ENCODE peak calls at places on chromosomes 7 and 10, in four cellular contexts. F is A549, R is K562, J is HepG2. I is an unnamed sample.

GRCh38 chr10:89207801-89208551 is 859 bp upstream of the CH25H start:
- DNase-seq in R (no peak), F (no peak), J (no peak), I (peak; percentile 49)

GRCh38 chr10:95350830-95351228 is 60.0 kb upstream of the PDLIM1 start:
- DNase-seq in F (no peak), J (peak; percentile 60), R (no peak), I (no peak)

GRCh38 chr7:141527076-141527475 is 24.1 kb upstream of the AGK start:
- DNase-seq in R (no peak), J (no peak), F (peak; percentile 19), I (no peak)

GRCh38 chr7:102967798-102968197 is 55.0 kb downstream of the LRRC17 start:
- DNase-seq in J (no peak), R (no peak), F (no peak), I (no peak)

GRCh38 chr10:75887981-75888380 is 456.6 kb downstream of the LRMDA start:
- DNase-seq in R (no peak), J (no peak), F (no peak), I (no peak)

GRCh38 chr7:98365863-98366561 is 34.9 kb downstream of the BAIAP2L1 start:
- DNase-seq in F (no peak), R (no peak), J (no peak), I (no peak)

GRCh38 chr7:147022056-147022455 is 905.5 kb downstream of the CNTNAP2 start:
- DNase-seq in F (no peak), R (no peak), J (no peak), I (no peak)

GRCh38 chr10:90451283-90451682 is 406.6 kb downstream of the HTR7 start:
- DNase-seq in F (no peak), R (no peak), J (no peak), I (no peak)

GRCh38 chr10:80685355-80685754 is 147.7 kb downstream of the SH2D4B start:
- DNase-seq in F (no peak), J (peak; percentile 13), R (no peak), I (no peak)

GRCh38 chr7:158320328-158320727 is 267.3 kb downstream of the PTPRN2 start:
- DNase-seq in F (no peak), R (no peak), J (no peak), I (no peak)

GRCh38 chr10:76885815-76886214 is 751.8 kb downstream of the KCNMA1 start:
- DNase-seq in F (no peak), J (no peak), R (no peak), I (no peak)

GRCh38 chr10:110806335-110806734 is 65.4 kb upstream of the PDCD4 start:
- DNase-seq in R (no peak), F (no peak), J (no peak), I (no peak)

GRCh38 chr7:157673573-157673972 is 336.8 kb downstream of the DNAJB6 start:
- DNase-seq in F (no peak), R (no peak), J (no peak), I (no peak)

GRCh38 chr7:4681218-4681851 is 760 bp upstream of the FOXK1 start:
- DNase-seq in J (no peak), R (no peak), F (no peak), I (no peak)

GRCh38 chr7:46606771-46607170 is 685.7 kb upstream of the IGFBP3 start:
- DNase-seq in R (no peak), J (no peak), F (no peak), I (no peak)

GRCh38 chr7:107581387-107582013 is 1.5 kb downstream of the BCAP29 start:
- DNase-seq in F (no peak), J (no peak), R (no peak), I (no peak)

GRCh38 chr10:109723305-109723704 is 200.0 kb downstream of the XPNPEP1 start:
- DNase-seq in J (no peak), R (no peak), F (no peak), I (no peak)

GRCh38 chr10:60098676-60099601 is 192.6 kb upstream of the CCDC6 start:
- DNase-seq in J (peak; percentile 12), R (peak; percentile 57), F (peak; percentile 38), I (no peak)

GRCh38 chr7:86963599-86964230 is 95.7 kb downstream of the ELAPOR2 start:
- DNase-seq in J (no peak), F (no peak), R (no peak), I (no peak)

GRCh38 chr7:2715341-2716231 is 27.6 kb downstream of the AMZ1 start:
- DNase-seq in R (peak; percentile 36), F (no peak), J (no peak), I (no peak)

GRCh38 chr7:94286111-94286510 is 108.6 kb upstream of the COL1A2 start:
- DNase-seq in R (no peak), J (no peak), F (no peak), I (no peak)

GRCh38 chr10:30013684-30014246 is 45.6 kb downstream of the JCAD start:
- DNase-seq in F (no peak), R (no peak), J (peak; percentile 12), I (no peak)

GRCh38 chr7:128007293-128007680 is 23.9 kb downstream of the LRRC4 start:
- DNase-seq in J (no peak), F (no peak), R (no peak), I (no peak)

GRCh38 chr10:73494877-73495225 is 973 bp downstream of the PPP3CB start:
- DNase-seq in R (no peak), F (no peak), J (no peak), I (no peak)

GRCh38 chr10:89391882-89392756 is at the start of gene IFIT1:
- DNase-seq in J (peak; percentile 82), F (peak; percentile 81), R (peak; percentile 30), I (no peak)

GRCh38 chr10:89427629-89428028 is 13.3 kb downstream of the IFIT5 start:
- DNase-seq in F (no peak), R (no peak), J (no peak), I (no peak)

GRCh38 chr10:96606946-96607345 is 20.1 kb upstream of the TM9SF3 start:
- DNase-seq in J (no peak), R (no peak), F (no peak), I (no peak)

GRCh38 chr7:120554960-120555571 is 282.1 kb downstream of the KCND2 start:
- DNase-seq in J (peak; percentile 49), F (peak; percentile 55), R (peak; percentile 45), I (peak; percentile 54)

GRCh38 chr7:133540096-133540860 is 287.4 kb downstream of the EXOC4 start:
- DNase-seq in J (no peak), R (no peak), F (no peak), I (no peak)

GRCh38 chr7:132577206-132578049 is 1.2 kb upstream of the PLXNA4 start:
- DNase-seq in R (no peak), F (peak; percentile 28), J (no peak), I (peak; percentile 80)

GRCh38 chr10:110425684-110426293 is 71.9 kb upstream of the DUSP5 start:
- DNase-seq in R (no peak), J (peak; percentile 20), F (peak; percentile 97), I (no peak)

GRCh38 chr10:122163182-122164027 is 107.7 kb upstream of the BTBD16 start:
- DNase-seq in J (no peak), F (no peak), R (no peak), I (peak; percentile 92)

GRCh38 chr10:114925675-114926204 is 12.3 kb upstream of the TRUB1 start:
- DNase-seq in R (no peak), J (no peak), F (no peak), I (no peak)

GRCh38 chr10:116055252-116055918 is 217.6 kb downstream of the GFRA1 start:
- DNase-seq in J (no peak), F (no peak), R (no peak), I (no peak)

GRCh38 chr10:119305860-119306513 is 98.6 kb downstream of the GRK5 start:
- DNase-seq in F (peak; percentile 92), R (peak; percentile 52), J (no peak), I (no peak)

GRCh38 chr10:44395902-44396670 is 11.2 kb upstream of the CXCL12 start:
- DNase-seq in R (no peak), J (no peak), F (no peak), I (no peak)

GRCh38 chr7:158865462-158865922 is 9.1 kb downstream of the DYNC2I1 start:
- DNase-seq in F (no peak), R (no peak), J (peak; percentile 41), I (no peak)

GRCh38 chr7:101935521-101936141 is 118.2 kb downstream of the CUX1 start:
- DNase-seq in J (no peak), F (no peak), R (no peak), I (no peak)

GRCh38 chr7:129612112-129613015 is 844 bp downstream of the NRF1 start:
- DNase-seq in R (no peak), F (peak; percentile 46), J (no peak), I (peak; percentile 31)
- TF ChIP-seq ESRRA in R (no peak), F (no peak), J (no peak), I (no peak)

GRCh38 chr10:131199646-131200045 is 111.9 kb downstream of the TCERG1L start:
- DNase-seq in J (no peak), R (no peak), F (no peak), I (no peak)

GRCh38 chr10:131200856-131201470 is 110.6 kb downstream of the TCERG1L start:
- DNase-seq in R (no peak), J (no peak), F (no peak), I (no peak)

GRCh38 chr10:131198401-131198800 is 113.1 kb downstream of the TCERG1L start:
- DNase-seq in F (no peak), R (no peak), J (no peak), I (no peak)

GRCh38 chr10:131196176-131196885 is 115.2 kb downstream of the TCERG1L start:
- DNase-seq in F (no peak), R (no peak), J (no peak), I (no peak)

GRCh38 chr10:131198843-131199242 is 112.7 kb downstream of the TCERG1L start:
- DNase-seq in R (no peak), J (no peak), F (no peak), I (no peak)
- TF ChIP-seq HMGXB4 in R (no peak), J (no peak), F (no peak), I (no peak)

GRCh38 chr10:84007482-84007881 is 131.8 kb upstream of the GHITM start:
- DNase-seq in J (no peak), R (no peak), F (no peak), I (no peak)
- TF ChIP-seq ESRRA in J (no peak), R (no peak), F (no peak), I (no peak)

GRCh38 chr10:16780338-16780880 is 36.8 kb downstream of the RSU1 start:
- DNase-seq in J (no peak), F (no peak), R (no peak), I (no peak)

GRCh38 chr10:16776896-16777295 is 40.3 kb downstream of the RSU1 start:
- DNase-seq in F (no peak), R (no peak), J (no peak), I (no peak)

GRCh38 chr10:16777473-16778370 is 39.5 kb downstream of the RSU1 start:
- DNase-seq in J (peak; percentile 50), R (peak; percentile 64), F (peak; percentile 52), I (no peak)

DNA sequence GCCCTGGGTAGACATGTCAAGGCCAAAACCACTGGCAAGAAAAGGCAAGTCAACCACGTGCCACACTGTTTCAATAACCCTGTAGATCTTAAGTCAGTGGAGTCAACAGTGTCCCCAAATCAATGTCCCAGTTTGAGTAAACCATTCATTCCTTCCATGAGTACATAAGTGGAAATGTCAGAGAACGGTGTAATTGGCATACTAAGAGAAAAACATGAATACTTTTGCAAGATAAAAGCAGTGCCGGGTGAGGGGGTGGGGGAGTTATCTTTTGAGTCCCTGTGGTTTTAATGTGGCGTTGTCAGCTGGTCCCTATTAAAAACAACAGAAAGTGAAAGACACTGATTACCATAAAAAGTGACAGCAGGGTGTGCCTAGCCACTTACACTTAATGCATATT is 37.8 kb downstream of the RSU1 start:
- DNase-seq in J (no peak), R (no peak), F (no peak), I (no peak)
- TF ChIP-seq HMGXB4 in J (no peak), R (no peak), F (no peak), I (no peak)

GRCh38 chr10:71551970-71552369 is 155.2 kb downstream of the CDH23 start:
- DNase-seq in R (no peak), F (no peak), J (no peak), I (no peak)
- TF ChIP-seq ESRRA in R (no peak), F (no peak), J (no peak), I (no peak)

I was measured in WTC11.